ENCODE peak calls at places on chromosomes 16 and 17, in nine cellular contexts. M is CD4-positive, alpha-beta memory T cell; Z is stimulated activated CD4-positive, alpha-beta T cell treated with anti-CD3 and anti-CD28 coated beads, Interleukin-4, amount 100 ng/mL, for 24 hours; K is IMR-90; W is AG04449; B is DMS79; X is NCI-H69; I is ACHN; Y is GM18507. S is an unnamed sample.

GRCh38 chr17:69523252-69523861 is 108.9 kb downstream of the MAP2K6 start:
- DNase-seq in M (no peak), Z (no peak), K (peak), W (no peak), B (no peak), X (peak), I (peak), Y (no peak), S (no peak)

GRCh38 chr17:33463887-33464286 is 170.8 kb upstream of the ASIC2 start:
- DNase-seq in M (no peak), Z (no peak), K (no peak), W (no peak), B (no peak), X (no peak), I (peak), Y (no peak), S (no peak)

GRCh38 chr17:42463976-42464400 is 5.3 kb downstream of the ATP6V0A1 start:
- DNase-seq in M (no peak), Z (no peak), K (no peak), W (no peak), B (no peak), X (no peak), I (peak), Y (no peak), S (no peak)

GRCh38 chr17:81229666-81229920 is 6.8 kb upstream of the CEP131 start:
- DNase-seq in M (no peak), Z (no peak), K (no peak), W (no peak), B (no peak), X (no peak), I (no peak), Y (no peak), S (no peak)

GRCh38 chr17:28841901-28842281 is 699 bp downstream of the FAM222B start:
- DNase-seq in M (no peak), Z (no peak), K (no peak), W (no peak), B (no peak), X (no peak), I (no peak), Y (no peak), S (no peak)

GRCh38 chr16:53704445-53704813 is 473 bp downstream of the FTO start:
- DNase-seq in M (no peak), Z (no peak), K (no peak), W (no peak), B (no peak), X (no peak), I (no peak), Y (no peak), S (no peak)

GRCh38 chr16:70572926-70573270 is 49.3 kb downstream of the SF3B3 start:
- DNase-seq in M (no peak), Z (no peak), K (no peak), W (no peak), B (no peak), X (no peak), I (no peak), Y (no peak), S (no peak)

GRCh38 chr16:57213462-57213861 is 27.3 kb downstream of the RSPRY1 start:
- DNase-seq in M (no peak), Z (no peak), K (no peak), W (no peak), B (no peak), X (no peak), I (no peak), Y (no peak), S (no peak)

GRCh38 chr17:19705771-19706770 is 10.3 kb downstream of the SLC47A2 start:
- DNase-seq in M (no peak), Z (no peak), K (no peak), W (no peak), B (no peak), X (peak), I (no peak), Y (no peak), S (no peak)

GRCh38 chr17:80647746-80648145 is 103.1 kb downstream of the RPTOR start:
- DNase-seq in M (no peak), Z (peak), K (peak), W (peak), B (peak), X (no peak), I (peak), Y (no peak), S (no peak)

GRCh38 chr17:58756246-58757161 is 850 bp downstream of the PPM1E start:
- DNase-seq in M (no peak), Z (no peak), K (no peak), W (no peak), B (peak), X (peak), I (peak), Y (peak), S (peak)

GRCh38 chr16:23229714-23230113 is 47.2 kb downstream of the SCNN1G start:
- DNase-seq in M (no peak), Z (no peak), K (no peak), W (no peak), B (no peak), X (no peak), I (no peak), Y (no peak), S (no peak)

GRCh38 chr17:78492116-78492799 is 84.9 kb downstream of the DNAH17 start:
- DNase-seq in M (no peak), Z (no peak), K (no peak), W (no peak), B (no peak), X (no peak), I (no peak), Y (no peak), S (no peak)

GRCh38 chr16:2142942-2143868 is 5.2 kb upstream of the RAB26 start:
- DNase-seq in M (peak), Z (no peak), K (no peak), W (no peak), B (no peak), X (peak), I (no peak), Y (no peak), S (no peak)

GRCh38 chr17:1644493-1645206 is 882 bp downstream of the SCARF1 start:
- DNase-seq in M (no peak), Z (peak), K (peak), W (no peak), B (no peak), X (no peak), I (peak), Y (no peak), S (peak)

GRCh38 chr17:42985225-42985624 is 4.9 kb downstream of the RUNDC1 start:
- DNase-seq in M (no peak), Z (no peak), K (no peak), W (no peak), B (no peak), X (no peak), I (no peak), Y (peak), S (no peak)

GRCh38 chr17:1413281-1413791 is 13.3 kb upstream of the YWHAE start:
- DNase-seq in M (no peak), Z (no peak), K (peak), W (no peak), B (no peak), X (peak), I (peak), Y (no peak), S (no peak)

GRCh38 chr17:4354862-4355514 is 11.5 kb downstream of the UBE2G1 start:
- DNase-seq in M (no peak), Z (no peak), K (no peak), W (no peak), B (no peak), X (no peak), I (no peak), Y (no peak), S (no peak)

GRCh38 chr16:11639925-11640899 is 28.0 kb upstream of the SNN start:
- DNase-seq in M (no peak), Z (no peak), K (peak), W (peak), B (peak), X (peak), I (peak), Y (no peak), S (no peak)

GRCh38 chr16:84751947-84752346 is 52.1 kb downstream of the USP10 start:
- DNase-seq in M (no peak), Z (peak), K (no peak), W (no peak), B (no peak), X (no peak), I (no peak), Y (peak), S (no peak)

GRCh38 chr16:1105888-1106620 is 10.0 kb upstream of the C1QTNF8 start:
- DNase-seq in M (no peak), Z (peak), K (peak), W (no peak), B (no peak), X (peak), I (peak), Y (peak), S (no peak)

S was measured in memory B cell.